ENCODE peak calls at places on chromosomes 6 and 20, in four cellular contexts. W, A, X and S are unnamed samples.

GRCh38 chr6:31578461-31579118 is 3.2 kb downstream of the TNF start:
- ATAC-seq in X (no peak), A (peak), W (no peak), S (no peak)

GRCh38 chr20:623704-624103 is 13.6 kb upstream of the TCF15 start:
- ATAC-seq in X (no peak), A (no peak), W (no peak), S (no peak)

GRCh38 chr6:119575721-119576120 is 226.2 kb upstream of the MAN1A1 start:
- ATAC-seq in A (no peak), X (no peak), W (no peak), S (no peak)

GRCh38 chr6:88920088-88920487 is 43.3 kb downstream of the RNGTT start:
- ATAC-seq in X (no peak), A (no peak), W (no peak), S (no peak)

GRCh38 chr6:25118038-25118437 is 161.1 kb upstream of the CARMIL1 start:
- ATAC-seq in W (no peak), A (no peak), X (no peak), S (no peak)

GRCh38 chr6:156779206-156780116 is 2.3 kb downstream of the ARID1B start:
- ATAC-seq in X (peak), A (peak), W (peak), S (peak)

GRCh38 chr6:83231146-83231545 is 38.0 kb downstream of the RWDD2A start:
- ATAC-seq in A (no peak), X (no peak), W (no peak), S (no peak)

GRCh38 chr6:53581161-53581560 is 36.3 kb upstream of the GCLC start:
- ATAC-seq in W (peak), A (no peak), X (peak), S (no peak)

GRCh38 chr6:41022294-41022693 is 16.7 kb downstream of the UNC5CL start:
- ATAC-seq in X (no peak), W (no peak), A (no peak), S (no peak)

GRCh38 chr20:60729119-60729900 is 522.8 kb upstream of the CDH4 start:
- ATAC-seq in A (no peak), X (no peak), W (no peak), S (no peak)

DNA sequence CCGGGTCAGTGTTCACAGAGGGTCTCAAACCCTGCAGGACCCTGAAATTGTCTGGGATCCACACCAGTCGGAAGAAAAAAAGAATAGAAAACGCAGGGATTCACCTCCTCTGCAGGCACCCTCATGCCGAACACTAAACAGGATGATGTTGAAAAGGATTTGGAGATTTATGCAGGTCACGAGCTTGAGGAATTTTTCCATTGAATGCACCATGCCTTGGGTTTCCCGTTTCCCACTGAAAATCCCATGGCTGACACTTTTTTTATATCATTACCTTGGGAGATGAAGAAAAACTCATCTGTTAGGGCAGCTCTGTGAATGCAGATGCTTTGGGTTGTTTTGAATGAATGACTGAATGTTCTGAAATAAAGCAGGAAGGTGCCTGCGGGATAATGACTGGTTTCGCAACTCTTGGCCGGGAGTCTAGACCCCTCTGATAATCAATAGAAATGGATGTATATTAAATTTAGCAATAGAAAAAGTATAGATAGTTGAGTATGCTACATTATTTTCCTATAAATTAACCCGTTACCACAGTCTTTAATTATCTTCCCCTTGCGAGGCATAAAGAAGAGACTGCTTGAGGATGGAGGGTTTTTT is 147.5 kb upstream of the AFDN start:
- ATAC-seq in X (no peak), W (no peak), A (no peak), S (no peak)
- H3K4me3 ChIP-seq in X (no peak), W (peak), A (no peak), S (peak)

GRCh38 chr6:137039010-137039409 is 5.8 kb downstream of the IL20RA start:
- ATAC-seq in A (no peak), W (no peak), X (no peak), S (no peak)
- TF ChIP-seq POLR2AphosphoS5 in A (no peak), W (no peak), X (no peak), S (no peak)

DNA sequence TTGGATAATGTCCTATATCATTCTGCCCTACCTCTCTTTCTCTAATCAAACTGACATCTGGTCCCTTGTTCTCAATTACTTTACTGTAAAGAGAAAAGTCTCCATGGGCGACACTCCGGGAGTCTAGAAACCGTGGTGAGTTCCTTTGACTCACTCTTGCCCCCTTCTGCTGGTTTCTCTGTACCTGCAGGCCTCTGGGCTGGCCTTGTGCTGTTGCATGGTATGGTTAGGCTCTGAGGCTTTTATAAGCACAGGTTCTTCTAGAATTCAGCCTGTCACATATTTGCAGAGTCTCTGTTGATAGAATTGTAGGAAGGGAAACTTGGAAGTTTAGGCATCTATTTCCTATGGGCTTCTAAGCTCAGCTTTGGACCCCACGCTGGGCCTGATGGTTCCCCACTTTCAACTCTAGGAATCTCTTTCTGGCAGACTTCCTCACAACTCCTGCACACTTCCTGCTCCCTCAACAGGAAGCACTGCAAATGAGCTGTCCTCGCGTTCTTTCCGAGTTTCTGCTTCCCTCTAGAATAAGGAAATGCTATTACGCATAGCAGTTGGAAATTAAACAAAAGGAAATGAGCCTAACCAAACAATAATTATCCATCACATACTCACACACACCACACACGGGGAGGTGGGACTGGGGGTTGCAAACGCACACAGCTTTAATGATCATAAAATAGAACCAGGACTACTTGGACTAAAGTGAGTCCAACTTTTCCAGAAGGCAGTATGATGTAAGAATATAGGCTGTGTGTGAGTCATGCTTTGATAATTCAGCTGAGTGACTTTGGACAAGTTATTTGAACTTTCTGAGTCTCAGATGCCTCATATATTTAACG is 683.3 kb downstream of the QKI start:
- ATAC-seq in A (no peak), X (peak), W (peak), S (peak)
- TF ChIP-seq CTCF in A (peak), X (no peak), W (no peak), S (no peak)

GRCh38 chr6:152368761-152369624 is 268.2 kb downstream of the SYNE1 start:
- ATAC-seq in W (peak), A (no peak), X (peak), S (peak)
- H3K4me3 ChIP-seq in W (no peak), A (no peak), X (no peak), S (peak)

GRCh38 chr6:72941263-72941662 is 284.0 kb downstream of the KHDC1L start:
- ATAC-seq in X (no peak), A (no peak), W (no peak), S (no peak)

GRCh38 chr6:72939029-72939428 is 286.3 kb downstream of the KHDC1L start:
- ATAC-seq in A (no peak), W (no peak), X (no peak), S (no peak)

GRCh38 chr6:72943699-72944098 is 281.6 kb downstream of the KHDC1L start:
- ATAC-seq in X (no peak), A (no peak), W (no peak), S (no peak)

GRCh38 chr6:72940265-72940664 is 285.0 kb downstream of the KHDC1L start:
- ATAC-seq in X (no peak), W (no peak), A (no peak), S (no peak)

DNA sequence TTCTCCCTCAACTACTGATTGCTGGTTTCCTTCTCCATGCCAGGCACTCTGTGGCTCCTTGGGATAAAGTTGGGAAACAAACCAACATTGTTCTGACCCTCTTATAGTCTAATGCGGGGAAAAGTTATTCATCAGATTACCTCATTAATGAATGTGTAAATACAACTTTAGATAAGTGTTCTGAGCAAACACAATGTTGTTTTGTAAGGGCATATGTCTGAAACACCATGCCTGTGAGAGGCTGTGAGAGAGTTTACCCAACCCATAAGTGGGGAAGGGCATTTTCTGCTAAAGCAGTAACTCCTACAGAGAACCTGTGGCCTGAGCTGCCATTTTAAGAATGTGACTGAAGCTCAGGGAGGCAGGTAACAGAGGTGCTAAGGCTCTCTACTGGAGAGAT is 283.5 kb downstream of the KHDC1L start:
- ATAC-seq in X (peak), A (no peak), W (no peak), S (no peak)
- TF ChIP-seq POLR2AphosphoS5 in X (no peak), A (no peak), W (no peak), S (no peak)